ENCODE peak calls at places on chromosomes 16 and 17, in eight cellular contexts. Z is GM23248; B is HTR-8/SVneo; W is activated CD4-positive, alpha-beta T cell treated with anti-CD3 and anti-CD28 coated beads, Interleukin-2, amount 10 ng/mL, durations not matched to agents 24 days and 14 days; E is stimulated activated CD8-positive, alpha-beta memory T cell treated with anti-CD3 and anti-CD28 coated beads, Interleukin-2, amount 100 ng/mL, for 1 hour; Q is colonic mucosa; Y is stimulated activated CD4-positive, alpha-beta T cell treated with anti-CD3 and anti-CD28 coated beads, Interleukin-4, amount 100 ng/mL, for 24 hours; O is spleen. I is an unnamed sample.
A peak's percentile ranks its signal among the peaks of the same experiment; 100 is the strongest.

GRCh38 chr16:57146735-57147134 is 39.1 kb downstream of the PSME3IP1 start:
- DNase-seq in W (no peak), E (no peak), B (no peak), Y (no peak), O (peak; percentile 35), Z (peak; percentile 24), Q (no peak), I (no peak)

GRCh38 chr17:65359016-65359415 is 202.4 kb downstream of the AXIN2 start:
- DNase-seq in W (peak; percentile 42), O (no peak), Y (peak; percentile 45), Z (peak; percentile 92), Q (no peak), E (no peak), B (peak; percentile 75), I (no peak)

GRCh38 chr16:71467810-71468209 is 5.8 kb upstream of the ZNF23 start:
- DNase-seq in O (no peak), Z (peak; percentile 69), E (no peak), B (peak; percentile 56), Q (no peak), Y (peak; percentile 26), W (peak; percentile 77), I (no peak)

GRCh38 chr17:40281663-40282062 is 6.0 kb upstream of the CDC6 start:
- DNase-seq in Q (no peak), W (no peak), B (no peak), O (no peak), Y (no peak), Z (no peak), E (no peak), I (no peak)

GRCh38 chr16:85381738-85382592 is 231.2 kb upstream of the GSE1 start:
- DNase-seq in W (no peak), Q (no peak), E (no peak), Y (no peak), B (no peak), O (no peak), Z (peak; percentile 44), I (no peak)

GRCh38 chr16:56262148-56262878 is 71.0 kb downstream of the GNAO1 start:
- DNase-seq in Z (no peak), B (no peak), W (peak; percentile 82), Q (no peak), Y (peak; percentile 32), E (no peak), O (peak; percentile 84), I (no peak)

GRCh38 chr17:62792122-62792800 is 15.9 kb downstream of the MARCHF10 start:
- DNase-seq in Z (peak; percentile 91), O (no peak), Q (no peak), B (peak; percentile 88), W (no peak), Y (no peak), E (no peak), I (no peak)

GRCh38 chr16:31179153-31179746 is 689 bp upstream of the FUS start:
- DNase-seq in Q (no peak), E (no peak), O (no peak), Z (peak; percentile 42), B (no peak), W (no peak), Y (no peak), I (no peak)

GRCh38 chr17:78573955-78574354 is 3.2 kb downstream of the DNAH17 start:
- DNase-seq in B (no peak), Q (no peak), E (no peak), W (no peak), Y (no peak), Z (no peak), O (no peak), I (no peak)

GRCh38 chr17:39069114-39069756 is 82.2 kb downstream of the PLXDC1 start:
- DNase-seq in Z (peak; percentile 74), Q (no peak), E (no peak), O (no peak), Y (peak; percentile 28), B (peak; percentile 83), W (peak; percentile 77), I (no peak)

GRCh38 chr17:41421116-41421515 is 3.3 kb downstream of the KRT37 start:
- DNase-seq in Y (no peak), O (no peak), W (no peak), E (no peak), Z (peak; percentile 65), Q (no peak), B (peak; percentile 65), I (no peak)

GRCh38 chr16:12260647-12261262 is 284.2 kb downstream of the SNX29 start:
- DNase-seq in Z (no peak), W (no peak), Q (no peak), O (no peak), Y (no peak), B (no peak), E (no peak), I (no peak)

GRCh38 chr17:74290340-74290739 is 16.3 kb downstream of the DNAI2 start:
- DNase-seq in O (no peak), Z (no peak), Y (no peak), B (no peak), Q (no peak), E (no peak), W (no peak), I (no peak)

GRCh38 chr16:17476414-17477259 is 5.9 kb upstream of the XYLT1 start:
- DNase-seq in E (no peak), W (peak; percentile 83), Z (peak; percentile 85), B (no peak), O (peak; percentile 83), Q (peak; percentile 63), Y (peak; percentile 27), I (no peak)

GRCh38 chr17:80053102-80053501 is 16.7 kb downstream of the CCDC40 start:
- DNase-seq in Q (no peak), W (no peak), Z (no peak), Y (no peak), O (no peak), E (no peak), B (no peak), I (no peak)

GRCh38 chr17:56970974-56971373 is 7.0 kb upstream of the SCPEP1 start:
- DNase-seq in E (no peak), Z (no peak), B (no peak), W (no peak), O (no peak), Y (no peak), Q (no peak), I (no peak)

GRCh38 chr16:25264599-25264998 is 7.0 kb upstream of the ZKSCAN2 start:
- DNase-seq in Y (no peak), W (peak; percentile 65), Q (no peak), Z (peak; percentile 53), B (no peak), E (no peak), O (no peak), I (no peak)

GRCh38 chr16:66278604-66279262 is 87.8 kb upstream of the CDH5 start:
- DNase-seq in O (no peak), W (no peak), Y (no peak), Z (no peak), B (no peak), E (no peak), Q (no peak), I (no peak)